ENCODE peak calls at places on chromosomes 1 and 21, in nine cellular contexts. O, M, V, X, A, U, I, E and L are unnamed samples.

GRCh38 chr1:28129150-28129549 is 40.7 kb upstream of the EYA3 start:
- DNase-seq in O (no peak), M (no peak), V (peak; percentile 62), X (no peak), A (no peak), U (no peak), I (no peak), E (peak; percentile 89), L (no peak)

GRCh38 chr1:201645956-201646355 is 107.0 kb downstream of the NAV1 start:
- DNase-seq in O (no peak), M (no peak), V (no peak), X (no peak), A (no peak), U (no peak), I (no peak), E (no peak), L (no peak)

GRCh38 chr1:160618763-160619274 is 28.0 kb downstream of the SLAMF1 start:
- DNase-seq in O (no peak), M (no peak), V (no peak), X (no peak), A (no peak), U (no peak), I (no peak), E (no peak), L (no peak)

GRCh38 chr1:116826818-116827606 is 72.8 kb downstream of the CD2 start:
- DNase-seq in O (no peak), M (no peak), V (no peak), X (no peak), A (no peak), U (no peak), I (no peak), E (peak; percentile 74), L (peak; percentile 80)

GRCh38 chr1:30323352-30323751 is 400.0 kb downstream of the MATN1 start:
- DNase-seq in O (no peak), M (no peak), V (no peak), X (no peak), A (no peak), U (no peak), I (no peak), E (no peak), L (no peak)

GRCh38 chr1:13892671-13893325 is 192.8 kb downstream of the PRDM2 start:
- DNase-seq in O (no peak), M (peak; percentile 61), V (peak; percentile 9), X (no peak), A (peak; percentile 65), U (no peak), I (peak; percentile 16), E (no peak), L (no peak)

GRCh38 chr1:48048064-48048463 is 50.9 kb upstream of the TRABD2B start:
- DNase-seq in O (no peak), M (no peak), V (no peak), X (no peak), A (no peak), U (no peak), I (peak; percentile 30), E (peak; percentile 51), L (no peak)

GRCh38 chr1:55234016-55234415 is 18.9 kb upstream of the USP24 start:
- DNase-seq in O (no peak), M (no peak), V (no peak), X (no peak), A (no peak), U (no peak), I (no peak), E (peak; percentile 9), L (no peak)

GRCh38 chr21:17730782-17731181 is 88.4 kb downstream of the C21orf91 start:
- DNase-seq in O (no peak), M (no peak), V (no peak), X (no peak), A (no peak), U (no peak), I (no peak), E (peak; percentile 6), L (no peak)

GRCh38 chr1:208907785-208908184 is 663.6 kb upstream of the PLXNA2 start:
- DNase-seq in O (no peak), M (no peak), V (no peak), X (no peak), A (no peak), U (no peak), I (no peak), E (no peak), L (no peak)

GRCh38 chr1:162235261-162235780 is 141.3 kb downstream of the SPATA46 start:
- DNase-seq in O (peak; percentile 94), M (no peak), V (peak; percentile 94), X (no peak), A (no peak), U (no peak), I (no peak), E (peak; percentile 82), L (no peak)

DNA sequence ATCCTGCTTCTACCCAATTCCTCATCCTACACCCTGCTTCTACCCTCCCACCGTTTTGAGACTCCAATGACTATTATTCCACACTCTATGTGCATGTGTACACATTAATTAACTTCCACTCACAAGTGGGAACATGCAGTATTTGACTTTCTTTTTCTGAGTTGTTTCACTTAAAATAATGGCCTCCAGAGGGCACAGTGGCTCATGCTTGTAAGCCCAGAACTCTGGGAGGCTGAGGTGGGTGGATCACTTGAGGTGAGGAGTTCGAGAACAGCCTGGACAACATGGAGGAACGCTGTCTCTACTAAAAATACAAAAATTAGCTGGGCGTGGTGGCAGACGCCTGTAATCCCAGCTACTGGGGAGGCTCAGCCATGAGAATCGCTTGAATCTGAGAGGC is 464.8 kb downstream of the PTBP2 start:
- DNase-seq in O (no peak), M (no peak), V (no peak), X (no peak), A (no peak), U (no peak), I (no peak), E (no peak), L (no peak)
- TF ChIP-seq CTCF in O (peak; percentile 6), M (no peak), V (no peak), X (no peak), A (no peak), U (no peak), I (peak; percentile 15), E (no peak), L (peak; percentile 40)

DNA sequence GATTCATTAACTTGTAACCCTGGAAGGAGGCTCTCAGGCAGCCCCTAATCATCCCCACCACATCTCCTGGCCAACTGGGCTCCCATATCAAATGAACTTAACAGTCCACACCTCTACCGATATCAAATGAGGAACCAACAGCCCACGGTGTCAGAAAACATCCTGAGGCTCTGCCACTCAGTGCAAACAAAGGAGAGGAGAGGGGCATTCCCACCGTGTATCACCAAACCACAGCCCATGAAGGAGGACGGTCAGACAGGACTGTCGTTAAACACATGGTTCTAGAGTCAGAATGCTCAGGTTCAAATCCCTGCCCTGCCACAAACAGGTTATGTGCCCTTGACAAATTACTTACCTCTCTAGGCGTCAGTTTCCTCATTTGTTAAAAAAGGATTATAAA is 52.5 kb downstream of the ERI3 start:
- DNase-seq in O (no peak), M (no peak), V (no peak), X (no peak), A (no peak), U (no peak), I (no peak), E (no peak), L (no peak)
- H3K36me3 ChIP-seq in O (peaks cover 25% of the 10 kb centered on the region), M (peaks cover 80% of the 10 kb centered on the region), V (peaks cover 34% of the 10 kb centered on the region), X (peaks cover 16% of the 10 kb centered on the region), A (no peaks in the 10 kb centered on the region), U (peaks cover 79% of the 10 kb centered on the region), I (peaks cover 75% of the 10 kb centered on the region), E (peaks cover 10% of the 10 kb centered on the region), L (peaks cover 8% of the 10 kb centered on the region)

GRCh38 chr1:87959236-87959635 is 630.6 kb downstream of the LMO4 start:
- DNase-seq in O (no peak), M (no peak), V (peak; percentile 72), X (no peak), A (no peak), U (no peak), I (no peak), E (no peak), L (no peak)

GRCh38 chr1:87957331-87957730 is 628.7 kb downstream of the LMO4 start:
- DNase-seq in O (no peak), M (no peak), V (no peak), X (no peak), A (no peak), U (no peak), I (no peak), E (peak; percentile 14), L (no peak)

GRCh38 chr1:87956766-87957165 is 628.1 kb downstream of the LMO4 start:
- DNase-seq in O (no peak), M (no peak), V (no peak), X (no peak), A (no peak), U (no peak), I (no peak), E (peak; percentile 32), L (no peak)

GRCh38 chr1:87958711-87959110 is 630.0 kb downstream of the LMO4 start:
- DNase-seq in O (no peak), M (no peak), V (no peak), X (no peak), A (no peak), U (no peak), I (no peak), E (no peak), L (no peak)

DNA sequence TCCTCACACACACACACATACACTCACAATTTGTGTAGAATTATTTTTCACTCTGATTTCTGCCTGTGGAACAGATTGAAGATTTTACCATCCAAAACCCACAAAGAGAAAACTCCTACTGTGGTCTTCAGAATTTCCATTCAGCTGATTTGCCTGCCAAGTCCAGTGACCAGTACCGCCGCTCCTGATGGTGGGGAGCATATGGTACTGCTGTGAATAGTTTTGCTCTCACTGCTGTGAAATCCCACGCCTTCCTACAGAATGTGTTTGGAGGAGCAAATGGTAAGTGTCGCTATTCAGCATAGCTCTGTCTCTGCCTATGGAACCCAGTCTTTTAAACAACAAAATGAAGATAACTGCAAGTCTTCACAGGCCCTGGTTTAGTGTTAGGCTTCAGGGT is 629.5 kb downstream of the LMO4 start:
- DNase-seq in O (no peak), M (no peak), V (no peak), X (no peak), A (no peak), U (no peak), I (no peak), E (no peak), L (no peak)
- TF ChIP-seq CTCF in O (no peak), M (no peak), V (no peak), X (no peak), A (no peak), U (no peak), I (no peak), E (no peak), L (no peak)

GRCh38 chr1:180081474-180081873 is 73.2 kb upstream of the QSOX1 start:
- DNase-seq in O (no peak), M (no peak), V (no peak), X (no peak), A (no peak), U (no peak), I (no peak), E (no peak), L (no peak)

GRCh38 chr1:180084867-180085266 is 69.8 kb upstream of the QSOX1 start:
- DNase-seq in O (no peak), M (no peak), V (no peak), X (no peak), A (no peak), U (no peak), I (no peak), E (no peak), L (no peak)

GRCh38 chr1:180085331-180085730 is 69.3 kb upstream of the QSOX1 start:
- DNase-seq in O (no peak), M (no peak), V (no peak), X (no peak), A (no peak), U (no peak), I (no peak), E (no peak), L (no peak)

GRCh38 chr1:180080439-180080838 is 74.2 kb upstream of the QSOX1 start:
- DNase-seq in O (no peak), M (no peak), V (no peak), X (no peak), A (no peak), U (no peak), I (no peak), E (no peak), L (no peak)

GRCh38 chr1:180083164-180083563 is 71.5 kb upstream of the QSOX1 start:
- DNase-seq in O (no peak), M (no peak), V (no peak), X (no peak), A (no peak), U (no peak), I (no peak), E (no peak), L (no peak)
- H3K36me3 ChIP-seq in O (peaks cover 1% of the 10 kb centered on the region), M (peaks cover 98% of the 10 kb centered on the region), V (peaks cover 23% of the 10 kb centered on the region), X (peaks cover 16% of the 10 kb centered on the region), A (no peaks in the 10 kb centered on the region), U (peaks cover 80% of the 10 kb centered on the region), I (peaks cover 79% of the 10 kb centered on the region), E (no peaks in the 10 kb centered on the region), L (peaks cover 4% of the 10 kb centered on the region)